ENCODE peak calls at places on chromosomes 13 and 19, in seven cellular contexts. One of them, this sample, is unnamed.

GRCh38 chr19:42242071-42242511 is 311 bp downstream of the GSK3A start:
- DNase-seq in IMR-90: no peak
- DNase-seq in H9: no peak
- DNase-seq in H1: no peak
- DNase-seq in neuronal stem cell: no peak
- DNase-seq in trophoblast cell: no peak
- DNase-seq in mesendoderm: no peak
- DNase-seq in this sample: peak; percentile 12

GRCh38 chr19:4233282-4233853 is 4.0 kb downstream of the EBI3 start:
- DNase-seq in IMR-90: peak; percentile 8
- DNase-seq in H9: peak; percentile 85
- DNase-seq in H1: peak; percentile 98
- DNase-seq in neuronal stem cell: no peak
- DNase-seq in trophoblast cell: peak; percentile 89
- DNase-seq in mesendoderm: peak; percentile 61
- DNase-seq in this sample: peak; percentile 25

GRCh38 chr19:57813919-57814504 is 701 bp downstream of the ZNF552 start:
- DNase-seq in IMR-90: no peak
- DNase-seq in H9: no peak
- DNase-seq in H1: no peak
- DNase-seq in neuronal stem cell: no peak
- DNase-seq in trophoblast cell: peak; percentile 92
- DNase-seq in mesendoderm: peak; percentile 65
- DNase-seq in this sample: peak; percentile 6

GRCh38 chr19:7336321-7336973 is 12.3 kb upstream of the ARHGEF18 start:
- DNase-seq in IMR-90: no peak
- DNase-seq in H9: no peak
- DNase-seq in H1: no peak
- DNase-seq in neuronal stem cell: no peak
- DNase-seq in trophoblast cell: no peak
- DNase-seq in mesendoderm: no peak
- DNase-seq in this sample: no peak

GRCh38 chr19:42465827-42466280 is 23.1 kb upstream of the CXCL17 start:
- DNase-seq in IMR-90: no peak
- DNase-seq in H9: no peak
- DNase-seq in H1: no peak
- DNase-seq in neuronal stem cell: no peak
- DNase-seq in trophoblast cell: no peak
- DNase-seq in mesendoderm: peak; percentile 35
- DNase-seq in this sample: no peak

GRCh38 chr13:28324181-28324789 is 170.6 kb downstream of the FLT1 start:
- DNase-seq in IMR-90: peak; percentile 73
- DNase-seq in H9: peak; percentile 79
- DNase-seq in H1: peak; percentile 81
- DNase-seq in neuronal stem cell: peak; percentile 57
- DNase-seq in trophoblast cell: peak; percentile 58
- DNase-seq in mesendoderm: peak; percentile 87
- DNase-seq in this sample: peak; percentile 76

GRCh38 chr19:51980116-51980736 is 6.4 kb downstream of the ZNF350 start:
- DNase-seq in IMR-90: no peak
- DNase-seq in H9: no peak
- DNase-seq in H1: no peak
- DNase-seq in neuronal stem cell: no peak
- DNase-seq in trophoblast cell: peak; percentile 94
- DNase-seq in mesendoderm: no peak
- DNase-seq in this sample: no peak

GRCh38 chr19:57210381-57210780 is 19.1 kb downstream of the ZNF264 start:
- DNase-seq in IMR-90: no peak
- DNase-seq in H9: no peak
- DNase-seq in H1: no peak
- DNase-seq in neuronal stem cell: no peak
- DNase-seq in trophoblast cell: no peak
- DNase-seq in mesendoderm: no peak
- DNase-seq in this sample: no peak

GRCh38 chr19:18538115-18538514 is 5.3 kb downstream of the FKBP8 start:
- DNase-seq in IMR-90: no peak
- DNase-seq in H9: no peak
- DNase-seq in H1: no peak
- DNase-seq in neuronal stem cell: no peak
- DNase-seq in trophoblast cell: no peak
- DNase-seq in mesendoderm: no peak
- DNase-seq in this sample: no peak

GRCh38 chr19:45798995-45799517 is 6.4 kb upstream of the DMWD start:
- DNase-seq in IMR-90: peak; percentile 83
- DNase-seq in H9: peak; percentile 72
- DNase-seq in H1: peak; percentile 83
- DNase-seq in neuronal stem cell: no peak
- DNase-seq in trophoblast cell: peak; percentile 77
- DNase-seq in mesendoderm: peak; percentile 54
- DNase-seq in this sample: peak; percentile 83

GRCh38 chr19:29378543-29379105 is 147.2 kb upstream of the VSTM2B start:
- DNase-seq in IMR-90: no peak
- DNase-seq in H9: peak; percentile 16
- DNase-seq in H1: peak; percentile 19
- DNase-seq in neuronal stem cell: no peak
- DNase-seq in trophoblast cell: no peak
- DNase-seq in mesendoderm: no peak
- DNase-seq in this sample: no peak

GRCh38 chr13:110581489-110582185 is 20.1 kb upstream of the RAB20 start:
- DNase-seq in IMR-90: no peak
- DNase-seq in H9: no peak
- DNase-seq in H1: no peak
- DNase-seq in neuronal stem cell: no peak
- DNase-seq in trophoblast cell: no peak
- DNase-seq in mesendoderm: no peak
- DNase-seq in this sample: no peak
- H3K23ac ChIP-seq in IMR-90: no peak overlapping the region
- H3K23ac ChIP-seq in H9: no peak overlapping the region
- H3K23ac ChIP-seq in H1: no peak overlapping the region
- H3K23ac ChIP-seq in neuronal stem cell: no peak overlapping the region
- H3K23ac ChIP-seq in trophoblast cell: no peak overlapping the region
- H3K23ac ChIP-seq in mesendoderm: no peak overlapping the region
- H3K23ac ChIP-seq in this sample: no peak overlapping the region

GRCh38 chr19:34512254-34512796 is 30.8 kb downstream of the WTIP start:
- DNase-seq in IMR-90: no peak
- DNase-seq in H9: no peak
- DNase-seq in H1: no peak
- DNase-seq in neuronal stem cell: no peak
- DNase-seq in trophoblast cell: no peak
- DNase-seq in mesendoderm: no peak
- DNase-seq in this sample: no peak
- H2BK5ac ChIP-seq in IMR-90: no peak overlapping the region
- H2BK5ac ChIP-seq in H9: no peak overlapping the region
- H2BK5ac ChIP-seq in H1: no peak overlapping the region
- H2BK5ac ChIP-seq in neuronal stem cell: peak overlapping the region; percentile 13
- H2BK5ac ChIP-seq in trophoblast cell: no peak overlapping the region
- H2BK5ac ChIP-seq in mesendoderm: no peak overlapping the region
- H2BK5ac ChIP-seq in this sample: no peak overlapping the region

GRCh38 chr19:12052057-12052570 is 647 bp downstream of the ZNF878 start:
- DNase-seq in IMR-90: peak; percentile 14
- DNase-seq in H9: no peak
- DNase-seq in H1: no peak
- DNase-seq in neuronal stem cell: no peak
- DNase-seq in trophoblast cell: peak; percentile 77
- DNase-seq in mesendoderm: peak; percentile 51
- DNase-seq in this sample: peak; percentile 34

GRCh38 chr19:12052571-12053169 is at the start of gene ZNF878:
- DNase-seq in IMR-90: peak; percentile 85
- DNase-seq in H9: peak; percentile 98
- DNase-seq in H1: peak; percentile 97
- DNase-seq in neuronal stem cell: peak; percentile 93
- DNase-seq in trophoblast cell: peak; percentile 97
- DNase-seq in mesendoderm: peak; percentile 99
- DNase-seq in this sample: peak; percentile 91

GRCh38 chr19:12043752-12044422 is 8.4 kb upstream of the ZNF433 start:
- DNase-seq in IMR-90: no peak
- DNase-seq in H9: no peak
- DNase-seq in H1: no peak
- DNase-seq in neuronal stem cell: no peak
- DNase-seq in trophoblast cell: no peak
- DNase-seq in mesendoderm: no peak
- DNase-seq in this sample: no peak

GRCh38 chr19:12042893-12043292 is 7.4 kb upstream of the ZNF433 start:
- DNase-seq in IMR-90: no peak
- DNase-seq in H9: no peak
- DNase-seq in H1: no peak
- DNase-seq in neuronal stem cell: no peak
- DNase-seq in trophoblast cell: peak; percentile 68
- DNase-seq in mesendoderm: no peak
- DNase-seq in this sample: no peak

DNA sequence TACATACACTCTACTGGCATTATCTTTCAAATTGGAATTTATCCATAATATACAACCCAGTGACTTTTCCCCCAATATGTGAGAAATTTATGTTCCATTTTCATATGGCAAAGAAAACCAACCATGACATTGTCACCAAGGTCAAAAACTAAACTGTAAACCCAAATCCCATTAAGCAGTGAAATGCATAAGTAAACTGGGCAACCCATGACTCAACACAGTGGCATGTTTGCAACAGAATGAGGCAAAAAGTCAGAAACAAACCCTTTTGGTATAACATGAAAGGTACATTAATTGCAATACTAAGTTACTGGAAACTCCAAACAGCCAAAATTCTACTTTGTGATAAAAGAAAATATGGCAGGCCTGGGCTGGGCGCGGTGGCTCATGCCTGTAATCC is 4.9 kb downstream of the ZNF878 start:
- DNase-seq in IMR-90: peak; percentile 11
- DNase-seq in H9: no peak
- DNase-seq in H1: no peak
- DNase-seq in neuronal stem cell: no peak
- DNase-seq in trophoblast cell: peak; percentile 50
- DNase-seq in mesendoderm: no peak
- DNase-seq in this sample: no peak
- H3K23ac ChIP-seq in IMR-90: no peak overlapping the region
- H3K23ac ChIP-seq in H9: no peak overlapping the region
- H3K23ac ChIP-seq in H1: no peak overlapping the region
- H3K23ac ChIP-seq in neuronal stem cell: no peak overlapping the region
- H3K23ac ChIP-seq in trophoblast cell: no peak overlapping the region
- H3K23ac ChIP-seq in mesendoderm: no peak overlapping the region
- H3K23ac ChIP-seq in this sample: no peak overlapping the region

DNA sequence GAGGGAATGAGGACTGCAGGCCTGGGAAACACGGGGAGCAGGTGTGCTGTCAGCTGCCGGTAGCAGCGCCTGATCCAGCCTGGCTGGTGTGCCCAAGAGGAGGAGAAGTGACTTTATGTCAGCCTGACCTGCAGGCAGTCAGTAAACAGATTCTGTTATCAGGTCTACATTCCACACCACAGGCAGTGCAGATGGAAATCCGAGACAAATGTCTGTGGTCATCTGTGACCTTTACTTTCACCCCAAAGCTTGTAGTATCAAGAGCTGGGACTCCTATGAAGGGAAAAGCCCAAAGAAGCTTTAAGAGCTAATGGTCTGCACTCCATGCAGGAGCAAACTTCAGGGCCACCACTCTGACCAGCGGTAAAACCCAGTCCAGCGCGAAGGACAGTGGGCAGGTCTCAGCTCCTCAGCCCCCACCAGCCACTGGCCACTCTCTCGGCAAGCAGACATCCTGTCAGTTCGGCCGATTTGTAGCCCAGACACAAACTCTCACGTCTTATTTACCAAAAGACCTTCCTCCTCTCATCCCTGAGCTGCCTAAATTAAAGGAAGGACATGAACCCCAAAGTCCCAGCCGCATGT is 7.7 kb downstream of the EPS15L1 start:
- DNase-seq in IMR-90: peak; percentile 64
- DNase-seq in H9: no peak
- DNase-seq in H1: no peak
- DNase-seq in neuronal stem cell: no peak
- DNase-seq in trophoblast cell: peak; percentile 85
- DNase-seq in mesendoderm: peak; percentile 68
- DNase-seq in this sample: peak; percentile 61
- H2BK5ac ChIP-seq in IMR-90: no peak overlapping the region
- H2BK5ac ChIP-seq in H9: no peak overlapping the region
- H2BK5ac ChIP-seq in H1: peak overlapping the region; percentile 45
- H2BK5ac ChIP-seq in neuronal stem cell: no peak overlapping the region
- H2BK5ac ChIP-seq in trophoblast cell: peak overlapping the region; percentile 39
- H2BK5ac ChIP-seq in mesendoderm: no peak overlapping the region
- H2BK5ac ChIP-seq in this sample: no peak overlapping the region

GRCh38 chr19:49912965-49913685 is 15.9 kb upstream of the ATF5 start:
- DNase-seq in IMR-90: peak; percentile 44
- DNase-seq in H9: peak; percentile 74
- DNase-seq in H1: peak; percentile 63
- DNase-seq in neuronal stem cell: no peak
- DNase-seq in trophoblast cell: no peak
- DNase-seq in mesendoderm: peak; percentile 53
- DNase-seq in this sample: no peak
- H3K23ac ChIP-seq in IMR-90: no peak overlapping the region
- H3K23ac ChIP-seq in H9: no peak overlapping the region
- H3K23ac ChIP-seq in H1: no peak overlapping the region
- H3K23ac ChIP-seq in neuronal stem cell: peak overlapping the region; percentile 26
- H3K23ac ChIP-seq in trophoblast cell: no peak overlapping the region
- H3K23ac ChIP-seq in mesendoderm: no peak overlapping the region
- H3K23ac ChIP-seq in this sample: no peak overlapping the region

GRCh38 chr19:2048104-2048958 is 2.7 kb downstream of the MKNK2 start:
- DNase-seq in IMR-90: no peak
- DNase-seq in H9: peak; percentile 22
- DNase-seq in H1: no peak
- DNase-seq in neuronal stem cell: no peak
- DNase-seq in trophoblast cell: no peak
- DNase-seq in mesendoderm: no peak
- DNase-seq in this sample: no peak

GRCh38 chr19:2050991-2051770 is at the start of gene MKNK2:
- DNase-seq in IMR-90: peak; percentile 79
- DNase-seq in H9: peak; percentile 88
- DNase-seq in H1: peak; percentile 99
- DNase-seq in neuronal stem cell: peak; percentile 96
- DNase-seq in trophoblast cell: peak; percentile 97
- DNase-seq in mesendoderm: peak; percentile 85
- DNase-seq in this sample: peak; percentile 79

GRCh38 chr19:2050349-2050990 is 574 bp downstream of the MKNK2 start:
- DNase-seq in IMR-90: no peak
- DNase-seq in H9: no peak
- DNase-seq in H1: no peak
- DNase-seq in neuronal stem cell: no peak
- DNase-seq in trophoblast cell: no peak
- DNase-seq in mesendoderm: no peak
- DNase-seq in this sample: no peak

GRCh38 chr19:2048959-2049740 is 1.9 kb downstream of the MKNK2 start:
- DNase-seq in IMR-90: no peak
- DNase-seq in H9: peak; percentile 26
- DNase-seq in H1: no peak
- DNase-seq in neuronal stem cell: no peak
- DNase-seq in trophoblast cell: peak; percentile 15
- DNase-seq in mesendoderm: no peak
- DNase-seq in this sample: peak; percentile 45

GRCh38 chr19:2049741-2050348 is 1.2 kb downstream of the MKNK2 start:
- DNase-seq in IMR-90: peak; percentile 61
- DNase-seq in H9: peak; percentile 55
- DNase-seq in H1: no peak
- DNase-seq in neuronal stem cell: no peak
- DNase-seq in trophoblast cell: peak; percentile 78
- DNase-seq in mesendoderm: peak; percentile 72
- DNase-seq in this sample: peak; percentile 73
- H2BK5ac ChIP-seq in IMR-90: no peak overlapping the region
- H2BK5ac ChIP-seq in H9: no peak overlapping the region
- H2BK5ac ChIP-seq in H1: peak overlapping the region; percentile 35
- H2BK5ac ChIP-seq in neuronal stem cell: peak overlapping the region; percentile 93
- H2BK5ac ChIP-seq in trophoblast cell: peak overlapping the region; percentile 24
- H2BK5ac ChIP-seq in mesendoderm: no peak overlapping the region
- H2BK5ac ChIP-seq in this sample: no peak overlapping the region